ENCODE peak calls at places on chromosomes 4 and X, in six cellular contexts. G is sigmoid colon; X is RWPE1; M is CD8-positive, alpha-beta T cell; B is kidney; Q is epithelial cell of prostate. H is an unnamed sample.

GRCh38 chrX:108516184-108516583 is 76.5 kb downstream of the COL4A5 start:
- DNase-seq in X (no peak), B (no peak), Q (no peak), M (no peak), G (no peak), H (no peak)

GRCh38 chrX:154986826-154987575 is 35.5 kb downstream of the F8 start:
- DNase-seq in Q (no peak), G (no peak), B (no peak), M (no peak), X (no peak), H (no peak)

GRCh38 chr4:71604785-71605184 is 179.1 kb downstream of the GC start:
- DNase-seq in Q (no peak), G (no peak), M (no peak), X (no peak), B (no peak), H (no peak)

GRCh38 chr4:77917075-77917474 is 54.4 kb downstream of the MRPL1 start:
- DNase-seq in B (no peak), M (no peak), G (no peak), X (no peak), Q (no peak), H (no peak)

GRCh38 chr4:25801594-25801993 is 61.2 kb downstream of the SEL1L3 start:
- DNase-seq in G (no peak), Q (no peak), B (no peak), X (no peak), M (no peak), H (no peak)

GRCh38 chr4:39994356-39994755 is 16.6 kb upstream of the PDS5A start:
- DNase-seq in M (no peak), G (no peak), X (no peak), B (no peak), Q (no peak), H (no peak)

GRCh38 chr4:25926473-25926872 is 12.5 kb downstream of the SMIM20 start:
- DNase-seq in B (no peak), Q (no peak), X (no peak), M (peak), G (no peak), H (no peak)

GRCh38 chr4:35934370-35934981 is 309.8 kb downstream of the ARAP2 start:
- DNase-seq in G (no peak), B (no peak), X (peak), M (no peak), Q (no peak), H (no peak)

GRCh38 chr4:22077571-22077970 is 129.0 kb upstream of the KCNIP4 start:
- DNase-seq in G (no peak), M (no peak), Q (no peak), B (no peak), X (no peak), H (no peak)

GRCh38 chr4:26139310-26139924 is 181.4 kb upstream of the RBPJ start:
- DNase-seq in G (no peak), Q (no peak), B (no peak), X (no peak), M (no peak), H (no peak)

GRCh38 chrX:2652106-2652505 is 39.0 kb upstream of the CD99 start:
- DNase-seq in Q (no peak), G (no peak), B (no peak), M (no peak), X (no peak), H (no peak)

GRCh38 chr4:683247-683897 is 5.6 kb downstream of the SLC49A3 start:
- DNase-seq in B (peak), X (no peak), G (no peak), Q (no peak), M (no peak), H (no peak)

GRCh38 chrX:9681422-9681821 is 84.2 kb downstream of the GPR143 start:
- DNase-seq in B (no peak), X (peak), Q (no peak), M (no peak), G (no peak), H (no peak)

GRCh38 chr4:183898456-183898855 is 6.7 kb upstream of the STOX2 start:
- DNase-seq in G (no peak), X (no peak), M (no peak), B (no peak), Q (no peak), H (no peak)

GRCh38 chrX:115337735-115338134 is 48.2 kb downstream of the LUZP4 start:
- DNase-seq in X (no peak), G (no peak), M (no peak), Q (no peak), B (no peak), H (no peak)

GRCh38 chr4:176293660-176294059 is 24.6 kb upstream of the ASB5 start:
- DNase-seq in G (no peak), Q (no peak), X (no peak), B (no peak), M (no peak), H (no peak)
- H3K27ac ChIP-seq in G (no peak), Q (no peak), X (no peak), B (no peak), M (no peak), H (no peak)

GRCh38 chr4:8472689-8473197 is 32.2 kb downstream of the TRMT44 start:
- DNase-seq in M (no peak), Q (no peak), G (peak), X (no peak), B (peak), H (no peak)

GRCh38 chr4:8472166-8472688 is 31.6 kb downstream of the TRMT44 start:
- DNase-seq in G (no peak), X (no peak), B (no peak), M (no peak), Q (no peak), H (no peak)

GRCh38 chr4:8470451-8471024 is 30.0 kb downstream of the TRMT44 start:
- DNase-seq in Q (no peak), B (no peak), X (no peak), G (no peak), M (no peak), H (no peak)

GRCh38 chr4:8469550-8469949 is 29.0 kb downstream of the TRMT44 start:
- DNase-seq in M (no peak), X (no peak), B (no peak), Q (no peak), G (no peak), H (no peak)

DNA sequence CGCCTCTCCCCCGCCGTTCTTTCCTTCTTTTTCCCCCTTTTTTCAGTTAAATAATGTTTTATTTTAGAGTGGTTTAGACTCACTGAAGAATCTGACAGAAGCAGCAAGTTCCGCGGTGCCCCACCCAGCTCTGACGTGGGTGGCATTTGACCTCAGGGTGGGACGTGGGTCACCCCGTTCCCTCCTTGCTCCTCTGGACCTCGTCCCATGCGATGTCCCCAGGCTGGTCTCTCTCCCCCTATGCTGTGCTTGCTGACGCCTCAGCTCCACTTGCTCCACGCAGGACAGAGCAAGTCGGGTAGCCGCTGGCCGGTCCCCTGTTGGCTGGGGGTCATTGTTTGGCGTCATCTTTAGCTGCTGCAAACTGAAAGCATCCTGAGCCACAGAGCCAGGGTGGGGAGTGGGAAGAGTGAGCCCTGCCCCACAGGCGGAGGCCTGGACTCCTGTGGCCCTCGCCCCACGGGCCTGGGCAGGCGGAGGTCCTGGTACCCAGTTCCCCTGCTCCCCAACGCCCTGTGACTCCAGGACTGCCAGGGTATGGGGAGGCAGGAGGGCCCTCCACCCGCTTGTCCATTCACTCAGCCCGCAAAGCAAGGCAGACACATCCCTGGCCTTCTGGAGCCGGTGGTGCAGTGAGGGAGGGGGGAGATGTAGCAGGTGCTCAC is 30.8 kb downstream of the TRMT44 start:
- DNase-seq in M (no peak), B (no peak), Q (no peak), G (no peak), X (no peak), H (no peak)
- H3K27ac ChIP-seq in M (no peak), B (no peak), Q (no peak), G (no peak), X (no peak), H (no peak)

GRCh38 chr4:150236626-150237025 is 158.4 kb downstream of the DCLK2 start:
- DNase-seq in M (no peak), X (no peak), B (no peak), G (no peak), Q (no peak), H (no peak)
- H3K27ac ChIP-seq in M (no peak), X (no peak), B (no peak), G (peak), Q (no peak), H (no peak)

DNA sequence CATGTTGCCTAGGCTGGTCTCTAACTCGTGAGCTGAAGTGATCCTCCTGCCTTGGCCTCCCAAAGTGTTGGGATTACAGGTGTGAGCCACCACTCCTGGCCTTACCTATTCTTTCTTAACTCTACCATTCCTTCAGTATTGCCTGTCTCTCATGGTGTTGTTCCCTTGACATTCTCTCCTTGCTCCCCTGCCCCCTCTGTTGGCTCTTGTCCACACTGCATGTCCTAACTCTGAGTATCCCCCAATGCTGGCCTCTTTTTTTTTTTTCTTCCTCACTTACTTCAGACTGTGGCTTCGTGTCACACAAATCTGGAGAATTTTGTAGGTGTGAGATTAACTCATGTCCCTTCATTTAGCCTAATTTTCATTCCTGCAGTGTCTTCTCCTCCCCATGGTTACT is 22.9 kb upstream of the FRMPD4 start:
- DNase-seq in G (no peak), Q (no peak), B (no peak), M (no peak), X (no peak), H (no peak)
- H3K27ac ChIP-seq in G (no peak), Q (no peak), B (no peak), M (no peak), X (no peak), H (no peak)

DNA sequence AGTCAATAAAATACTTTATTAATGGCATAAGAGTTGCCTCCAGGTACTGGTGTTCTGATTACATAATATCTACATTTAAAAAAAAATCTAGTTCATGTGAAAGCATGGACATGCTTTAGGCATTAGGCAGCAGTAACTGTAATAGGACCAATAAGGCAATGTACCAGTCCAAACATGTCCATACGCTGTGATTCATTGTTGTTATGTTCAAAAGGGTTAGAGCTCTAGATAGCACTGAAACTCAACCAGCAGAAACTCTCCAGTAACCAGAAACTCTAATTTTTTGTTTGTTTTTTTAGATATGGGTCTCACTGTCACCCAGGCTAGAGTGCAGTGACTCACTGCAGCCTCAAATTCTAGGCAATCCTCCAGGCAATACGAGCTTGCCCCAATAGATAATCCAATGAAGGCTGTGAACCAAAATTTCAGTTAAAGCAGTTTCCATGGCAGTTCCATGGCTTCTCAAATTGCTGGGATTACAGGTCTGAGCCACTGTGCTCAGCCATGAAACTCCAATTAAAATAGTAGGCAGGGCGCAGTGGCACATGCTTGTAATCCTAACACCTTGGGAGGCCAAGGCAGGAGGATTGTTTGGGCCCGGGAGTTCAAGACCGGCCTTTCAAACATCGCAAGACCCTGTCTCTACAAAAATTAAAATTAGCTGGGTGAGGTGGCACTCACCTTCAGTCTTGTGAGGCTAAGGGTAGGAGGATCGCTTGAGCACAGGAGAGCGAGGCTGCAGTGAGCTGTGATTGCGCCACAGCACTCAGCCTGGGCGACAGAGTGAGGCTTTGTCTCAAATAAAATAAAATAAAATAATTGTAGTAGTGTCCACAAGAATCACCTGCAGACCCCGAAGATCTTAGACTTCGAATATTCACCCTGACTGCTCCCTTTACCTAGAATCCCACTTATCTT is 36.3 kb downstream of the MGARP start:
- DNase-seq in Q (peak), X (peak), G (no peak), B (no peak), M (no peak), H (no peak)
- H3K27ac ChIP-seq in Q (peak), X (peak), G (peak), B (no peak), M (no peak), H (no peak)

GRCh38 chr4:53653484-53654053 is 62.3 kb upstream of the LNX1 start:
- DNase-seq in B (peak), X (no peak), G (no peak), Q (no peak), M (no peak), H (no peak)
- H3K27ac ChIP-seq in B (peak), X (no peak), G (peak), Q (no peak), M (no peak), H (no peak)